ENCODE peak calls at places on chromosomes 12 and 14, in ten cellular contexts. One of them, this sample, is unnamed.

GRCh38 chr12:81863406-81863805 is 104.3 kb upstream of the PPFIA2 start:
- DNase-seq in progenitor cell of endocrine pancreas: no peak
- DNase-seq in kidney: no peak
- DNase-seq in pancreas: no peak
- DNase-seq in IMR-90: no peak
- DNase-seq in uterus: no peak
- DNase-seq in cardiac muscle cell: no peak
- DNase-seq in AG09319: no peak
- DNase-seq in transverse colon: no peak
- DNase-seq in fibroblast of lung: no peak
- DNase-seq in this sample: no peak

GRCh38 chr14:44029933-44030332 is 477.1 kb downstream of the FSCB start:
- DNase-seq in progenitor cell of endocrine pancreas: no peak
- DNase-seq in kidney: no peak
- DNase-seq in pancreas: no peak
- DNase-seq in IMR-90: no peak
- DNase-seq in uterus: no peak
- DNase-seq in cardiac muscle cell: no peak
- DNase-seq in AG09319: no peak
- DNase-seq in transverse colon: no peak
- DNase-seq in fibroblast of lung: peak
- DNase-seq in this sample: no peak

GRCh38 chr14:54102051-54102456 is 145.4 kb upstream of the BMP4 start:
- DNase-seq in progenitor cell of endocrine pancreas: no peak
- DNase-seq in kidney: no peak
- DNase-seq in pancreas: no peak
- DNase-seq in IMR-90: no peak
- DNase-seq in uterus: no peak
- DNase-seq in cardiac muscle cell: no peak
- DNase-seq in AG09319: no peak
- DNase-seq in transverse colon: no peak
- DNase-seq in fibroblast of lung: no peak
- DNase-seq in this sample: no peak

GRCh38 chr14:99077076-99077843 is 194.7 kb downstream of the BCL11B start:
- DNase-seq in progenitor cell of endocrine pancreas: no peak
- DNase-seq in kidney: no peak
- DNase-seq in pancreas: no peak
- DNase-seq in IMR-90: no peak
- DNase-seq in uterus: no peak
- DNase-seq in cardiac muscle cell: no peak
- DNase-seq in AG09319: no peak
- DNase-seq in transverse colon: no peak
- DNase-seq in fibroblast of lung: no peak
- DNase-seq in this sample: no peak

GRCh38 chr14:20262642-20263128 is 23.6 kb downstream of the OR11H4 start:
- DNase-seq in progenitor cell of endocrine pancreas: no peak
- DNase-seq in kidney: no peak
- DNase-seq in pancreas: no peak
- DNase-seq in IMR-90: peak
- DNase-seq in uterus: no peak
- DNase-seq in cardiac muscle cell: no peak
- DNase-seq in AG09319: no peak
- DNase-seq in transverse colon: no peak
- DNase-seq in fibroblast of lung: peak
- DNase-seq in this sample: no peak

GRCh38 chr12:129200576-129200975 is 347.3 kb downstream of the GLT1D1 start:
- DNase-seq in progenitor cell of endocrine pancreas: no peak
- DNase-seq in kidney: no peak
- DNase-seq in pancreas: no peak
- DNase-seq in IMR-90: no peak
- DNase-seq in uterus: no peak
- DNase-seq in cardiac muscle cell: no peak
- DNase-seq in AG09319: no peak
- DNase-seq in transverse colon: no peak
- DNase-seq in fibroblast of lung: no peak
- DNase-seq in this sample: no peak

GRCh38 chr14:69660344-69661193 is 49.2 kb downstream of the SUSD6 start:
- DNase-seq in progenitor cell of endocrine pancreas: no peak
- DNase-seq in kidney: no peak
- DNase-seq in pancreas: no peak
- DNase-seq in IMR-90: no peak
- DNase-seq in uterus: no peak
- DNase-seq in cardiac muscle cell: no peak
- DNase-seq in AG09319: no peak
- DNase-seq in transverse colon: no peak
- DNase-seq in fibroblast of lung: no peak
- DNase-seq in this sample: no peak

GRCh38 chr14:60396718-60397343 is 89.0 kb downstream of the C14orf39 start:
- DNase-seq in progenitor cell of endocrine pancreas: no peak
- DNase-seq in kidney: no peak
- DNase-seq in pancreas: no peak
- DNase-seq in IMR-90: peak
- DNase-seq in uterus: no peak
- DNase-seq in cardiac muscle cell: no peak
- DNase-seq in AG09319: no peak
- DNase-seq in transverse colon: no peak
- DNase-seq in fibroblast of lung: no peak
- DNase-seq in this sample: no peak

GRCh38 chr12:98352218-98352811 is 163.1 kb upstream of the TMPO start:
- DNase-seq in progenitor cell of endocrine pancreas: no peak
- DNase-seq in kidney: no peak
- DNase-seq in pancreas: no peak
- DNase-seq in IMR-90: peak
- DNase-seq in uterus: no peak
- DNase-seq in cardiac muscle cell: no peak
- DNase-seq in AG09319: peak
- DNase-seq in transverse colon: no peak
- DNase-seq in fibroblast of lung: peak
- DNase-seq in this sample: no peak

GRCh38 chr12:18799561-18799960 is 61.6 kb downstream of the CAPZA3 start:
- DNase-seq in progenitor cell of endocrine pancreas: no peak
- DNase-seq in kidney: no peak
- DNase-seq in pancreas: no peak
- DNase-seq in IMR-90: peak
- DNase-seq in uterus: no peak
- DNase-seq in cardiac muscle cell: no peak
- DNase-seq in AG09319: no peak
- DNase-seq in transverse colon: no peak
- DNase-seq in fibroblast of lung: peak
- DNase-seq in this sample: no peak

GRCh38 chr14:65439117-65439516 is 26.6 kb downstream of the FUT8 start:
- DNase-seq in progenitor cell of endocrine pancreas: no peak
- DNase-seq in kidney: no peak
- DNase-seq in pancreas: no peak
- DNase-seq in IMR-90: no peak
- DNase-seq in uterus: no peak
- DNase-seq in cardiac muscle cell: no peak
- DNase-seq in AG09319: no peak
- DNase-seq in transverse colon: no peak
- DNase-seq in fibroblast of lung: no peak
- DNase-seq in this sample: no peak

GRCh38 chr12:68180792-68181744 is 21.5 kb upstream of the IFNG start:
- DNase-seq in progenitor cell of endocrine pancreas: no peak
- DNase-seq in kidney: no peak
- DNase-seq in pancreas: no peak
- DNase-seq in IMR-90: no peak
- DNase-seq in uterus: no peak
- DNase-seq in cardiac muscle cell: no peak
- DNase-seq in AG09319: no peak
- DNase-seq in transverse colon: no peak
- DNase-seq in fibroblast of lung: no peak
- DNase-seq in this sample: no peak

GRCh38 chr12:75526655-75527511 is 15.5 kb upstream of the KRR1 start:
- DNase-seq in progenitor cell of endocrine pancreas: no peak
- DNase-seq in kidney: no peak
- DNase-seq in pancreas: no peak
- DNase-seq in IMR-90: peak
- DNase-seq in uterus: no peak
- DNase-seq in cardiac muscle cell: peak
- DNase-seq in AG09319: no peak
- DNase-seq in transverse colon: no peak
- DNase-seq in fibroblast of lung: peak
- DNase-seq in this sample: peak

DNA sequence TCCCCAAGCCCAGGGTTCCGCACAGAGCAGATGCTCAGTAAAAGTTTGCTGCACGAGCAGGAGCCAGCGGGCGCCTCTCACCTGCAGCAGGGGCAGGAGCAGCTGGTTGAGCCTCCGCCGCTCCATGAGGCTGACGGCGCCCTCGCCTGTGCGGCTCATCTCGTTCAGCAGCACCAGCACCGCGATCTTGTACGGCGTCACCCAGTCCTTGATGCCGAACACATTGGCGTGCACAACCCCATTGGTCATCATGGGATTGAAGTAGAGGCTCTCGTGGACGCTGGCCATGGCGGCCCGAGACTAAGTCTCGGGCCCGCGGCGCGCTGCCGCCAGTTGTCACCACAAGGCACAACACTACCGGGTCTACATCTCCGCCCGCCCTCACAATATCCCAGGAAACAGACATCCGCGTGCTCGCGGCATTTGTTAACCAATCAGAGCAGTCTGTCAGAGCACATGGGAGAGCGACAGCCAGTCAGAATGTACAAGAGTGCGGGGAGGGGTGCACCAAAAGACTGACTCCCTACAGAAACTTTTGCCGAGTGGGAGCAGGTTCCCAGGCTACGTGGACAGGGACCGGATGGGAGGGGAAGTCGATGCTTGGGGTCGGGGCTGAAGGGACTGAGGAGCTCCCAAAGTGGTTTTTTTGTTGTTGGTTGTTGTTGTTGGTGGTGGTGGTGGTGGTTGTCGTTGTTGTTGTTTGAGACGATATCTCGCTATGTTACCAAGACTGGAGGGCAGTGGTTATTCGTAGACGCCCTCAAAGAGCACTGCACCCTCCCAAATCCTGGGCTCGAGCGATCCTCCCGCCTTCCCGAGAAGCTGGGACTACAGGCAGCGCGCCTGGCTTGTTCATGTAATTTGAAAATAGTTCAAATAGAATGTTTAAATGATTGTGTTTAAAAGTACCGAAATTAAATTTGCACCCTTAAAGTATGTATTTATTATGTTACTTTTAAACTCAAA is at the start of gene ANAPC5:
- DNase-seq in progenitor cell of endocrine pancreas: peak
- DNase-seq in kidney: peak
- DNase-seq in pancreas: peak
- DNase-seq in IMR-90: peak
- DNase-seq in uterus: peak
- DNase-seq in cardiac muscle cell: peak
- DNase-seq in AG09319: peak
- DNase-seq in transverse colon: peak
- DNase-seq in fibroblast of lung: peak
- DNase-seq in this sample: peak
- TF ChIP-seq CTCF in progenitor cell of endocrine pancreas: no peak
- TF ChIP-seq CTCF in kidney: no peak
- TF ChIP-seq CTCF in pancreas: no peak
- TF ChIP-seq CTCF in IMR-90: no peak
- TF ChIP-seq CTCF in uterus: no peak
- TF ChIP-seq CTCF in cardiac muscle cell: no peak
- TF ChIP-seq CTCF in AG09319: no peak
- TF ChIP-seq CTCF in transverse colon: no peak
- TF ChIP-seq CTCF in fibroblast of lung: no peak
- TF ChIP-seq CTCF in this sample: no peak

DNA sequence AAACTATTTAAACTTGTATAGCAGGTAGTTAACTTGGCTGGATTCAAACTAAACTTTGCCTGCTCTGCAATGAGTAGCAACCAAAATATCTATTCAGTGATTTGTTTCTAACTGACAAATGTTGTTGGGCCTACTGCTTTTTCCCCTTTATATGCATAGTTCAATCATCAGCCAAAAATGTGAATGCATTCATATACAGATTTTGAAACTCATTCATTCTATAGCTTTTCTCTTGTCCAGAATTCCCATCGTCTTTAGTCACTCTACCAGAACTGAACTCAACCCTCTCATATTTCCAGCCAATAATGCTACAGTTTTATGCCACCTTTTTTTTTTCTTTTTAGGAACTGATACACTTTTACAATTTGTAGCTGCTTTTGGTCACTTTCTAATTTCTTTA is 599.8 kb downstream of the RPL10L start:
- DNase-seq in progenitor cell of endocrine pancreas: no peak
- DNase-seq in kidney: no peak
- DNase-seq in pancreas: no peak
- DNase-seq in IMR-90: peak
- DNase-seq in uterus: no peak
- DNase-seq in cardiac muscle cell: no peak
- DNase-seq in AG09319: no peak
- DNase-seq in transverse colon: no peak
- DNase-seq in fibroblast of lung: no peak
- DNase-seq in this sample: no peak
- TF ChIP-seq CTCF in progenitor cell of endocrine pancreas: no peak
- TF ChIP-seq CTCF in kidney: no peak
- TF ChIP-seq CTCF in pancreas: no peak
- TF ChIP-seq CTCF in IMR-90: no peak
- TF ChIP-seq CTCF in uterus: no peak
- TF ChIP-seq CTCF in cardiac muscle cell: no peak
- TF ChIP-seq CTCF in AG09319: no peak
- TF ChIP-seq CTCF in transverse colon: no peak
- TF ChIP-seq CTCF in fibroblast of lung: no peak
- TF ChIP-seq CTCF in this sample: no peak

GRCh38 chr12:13666806-13667205 is 314.6 kb downstream of the GRIN2B start:
- DNase-seq in progenitor cell of endocrine pancreas: no peak
- DNase-seq in kidney: no peak
- DNase-seq in pancreas: no peak
- DNase-seq in IMR-90: no peak
- DNase-seq in uterus: no peak
- DNase-seq in cardiac muscle cell: peak
- DNase-seq in AG09319: no peak
- DNase-seq in transverse colon: no peak
- DNase-seq in fibroblast of lung: no peak
- DNase-seq in this sample: no peak
- TF ChIP-seq CTCF in progenitor cell of endocrine pancreas: peak
- TF ChIP-seq CTCF in kidney: no peak
- TF ChIP-seq CTCF in pancreas: no peak
- TF ChIP-seq CTCF in IMR-90: no peak
- TF ChIP-seq CTCF in uterus: no peak
- TF ChIP-seq CTCF in cardiac muscle cell: no peak
- TF ChIP-seq CTCF in AG09319: no peak
- TF ChIP-seq CTCF in transverse colon: peak
- TF ChIP-seq CTCF in fibroblast of lung: no peak
- TF ChIP-seq CTCF in this sample: peak

DNA sequence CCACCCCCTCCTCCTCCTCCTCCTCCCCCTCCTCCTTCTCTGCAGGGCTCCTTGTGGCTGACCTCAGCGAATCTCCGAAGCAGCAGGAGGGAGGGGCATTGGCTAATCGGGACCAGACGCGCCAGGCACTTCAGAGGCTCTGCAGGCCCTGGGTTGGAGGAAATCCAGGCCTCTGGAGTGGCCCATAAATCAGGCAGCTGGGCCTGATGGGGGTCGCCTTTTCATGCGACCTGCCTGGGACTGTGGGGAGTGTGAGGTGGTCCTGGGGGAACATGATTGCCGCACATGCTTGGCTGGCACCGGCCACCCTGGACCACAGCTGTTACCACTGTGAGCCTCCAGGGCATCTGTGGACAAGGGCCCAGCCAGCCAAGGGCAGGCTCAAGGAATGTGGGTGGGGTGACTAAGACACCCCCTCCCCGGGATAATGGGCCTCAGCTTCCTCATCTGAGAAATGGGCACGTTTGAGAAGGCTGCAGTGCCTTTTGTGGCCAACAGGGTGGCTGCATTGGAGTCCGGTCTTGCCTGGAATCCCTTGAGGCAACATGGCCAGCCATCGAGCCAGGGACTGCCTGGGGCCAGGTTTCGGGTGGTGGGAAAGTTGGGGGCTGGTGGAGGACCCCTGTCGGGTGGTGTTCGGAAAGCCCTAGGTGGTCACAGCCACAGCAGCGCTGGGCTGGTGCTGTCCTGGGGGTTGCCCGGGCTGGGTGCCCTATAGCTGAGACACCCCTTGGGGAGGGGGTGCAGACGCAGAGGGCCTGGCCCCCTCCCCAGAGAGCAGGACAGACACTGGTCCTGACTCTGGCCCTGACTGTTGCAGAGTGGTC is 12.0 kb downstream of the KIF26A start:
- DNase-seq in progenitor cell of endocrine pancreas: no peak
- DNase-seq in kidney: peak
- DNase-seq in pancreas: peak
- DNase-seq in IMR-90: no peak
- DNase-seq in uterus: no peak
- DNase-seq in cardiac muscle cell: peak
- DNase-seq in AG09319: peak
- DNase-seq in transverse colon: no peak
- DNase-seq in fibroblast of lung: peak
- DNase-seq in this sample: peak
- TF ChIP-seq CTCF in progenitor cell of endocrine pancreas: peak
- TF ChIP-seq CTCF in kidney: no peak
- TF ChIP-seq CTCF in pancreas: no peak
- TF ChIP-seq CTCF in IMR-90: no peak
- TF ChIP-seq CTCF in uterus: no peak
- TF ChIP-seq CTCF in cardiac muscle cell: peak
- TF ChIP-seq CTCF in AG09319: peak
- TF ChIP-seq CTCF in transverse colon: no peak
- TF ChIP-seq CTCF in fibroblast of lung: peak
- TF ChIP-seq CTCF in this sample: peak

This sample was measured in nephron progenitor cell.